ENCODE peak calls at places on chromosomes 6 and 20, in four cellular contexts. O is cardiac muscle cell, H is HFF-Myc, P is lower lobe of right lung. Y is an unnamed sample.

GRCh38 chr6:9862603-9863167 is 552.2 kb downstream of the TFAP2A start:
- DNase-seq in P (no peak), H (no peak), O (no peak), Y (no peak)

GRCh38 chr20:7094438-7094997 is 327.0 kb downstream of the BMP2 start:
- DNase-seq in O (peak), P (no peak), H (peak), Y (no peak)

GRCh38 chr20:14337400-14338171 is at the start of gene FLRT3:
- DNase-seq in P (peak), H (peak), O (peak), Y (peak)

GRCh38 chr20:52268184-52268583 is 76.6 kb upstream of the ZFP64 start:
- DNase-seq in H (peak), O (peak), P (no peak), Y (no peak)

GRCh38 chr6:111971181-111971829 is 82.6 kb upstream of the CCN6 start:
- DNase-seq in P (no peak), O (no peak), H (no peak), Y (no peak)

GRCh38 chr6:109349419-109349987 is 32.8 kb downstream of the CD164 start:
- DNase-seq in P (no peak), O (peak), H (peak), Y (peak)

GRCh38 chr20:56554869-56555268 is 21.8 kb downstream of the FAM209B start:
- DNase-seq in O (peak), H (peak), P (no peak), Y (peak)

GRCh38 chr6:155265843-155266535 is 2.2 kb downstream of the CLDN20 start:
- DNase-seq in O (no peak), H (no peak), P (no peak), Y (no peak)

GRCh38 chr6:99746261-99746895 is 139.7 kb downstream of the PRDM13 start:
- DNase-seq in O (peak), P (no peak), H (peak), Y (peak)

GRCh38 chr20:21981607-21982344 is 276.3 kb downstream of the PAX1 start:
- DNase-seq in H (no peak), O (no peak), P (no peak), Y (no peak)

GRCh38 chr6:27176096-27176495 is 71.4 kb upstream of the PRSS16 start:
- DNase-seq in H (peak), P (no peak), O (peak), Y (peak)

GRCh38 chr20:14561733-14562132 is 224.3 kb upstream of the FLRT3 start:
- DNase-seq in H (no peak), P (no peak), O (peak), Y (no peak)

GRCh38 chr6:28981833-28982475 is 23.2 kb downstream of the ZNF311 start:
- DNase-seq in H (peak), O (peak), P (peak), Y (peak)
- TF ChIP-seq CTCF in H (no peak), O (no peak), P (peak), Y (no peak)

GRCh38 chr6:118894425-118895240 is 681 bp downstream of the ASF1A start:
- DNase-seq in H (no peak), P (peak), O (peak), Y (no peak)
- TF ChIP-seq CTCF in H (no peak), P (no peak), O (no peak), Y (no peak)

GRCh38 chr6:65558071-65558470 is 149.0 kb downstream of the EYS start:
- DNase-seq in O (no peak), H (no peak), P (no peak), Y (no peak)
- TF ChIP-seq CTCF in O (no peak), H (no peak), P (no peak), Y (no peak)

DNA sequence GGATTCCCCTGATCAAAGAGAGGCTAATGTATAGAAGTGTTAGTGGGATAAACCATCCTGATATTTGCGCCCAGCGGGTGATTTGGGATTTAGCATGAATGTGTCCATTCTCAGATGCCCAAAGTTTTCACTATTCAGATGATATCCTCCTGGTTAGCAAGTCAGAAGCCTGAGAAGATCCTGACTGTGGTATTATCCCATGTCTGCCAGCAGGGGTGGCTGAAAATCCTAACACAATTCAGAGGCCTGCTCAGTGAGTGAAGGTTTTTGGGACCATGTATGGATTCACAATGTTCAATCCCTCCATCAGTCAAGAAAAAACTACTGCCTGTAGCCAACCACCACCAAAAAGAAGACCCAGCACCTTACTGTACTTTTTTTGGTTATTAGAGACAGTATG is 34.1 kb upstream of the SPACA1 start:
- DNase-seq in P (no peak), H (no peak), O (no peak), Y (no peak)
- TF ChIP-seq CTCF in P (no peak), H (peak), O (no peak), Y (no peak)

DNA sequence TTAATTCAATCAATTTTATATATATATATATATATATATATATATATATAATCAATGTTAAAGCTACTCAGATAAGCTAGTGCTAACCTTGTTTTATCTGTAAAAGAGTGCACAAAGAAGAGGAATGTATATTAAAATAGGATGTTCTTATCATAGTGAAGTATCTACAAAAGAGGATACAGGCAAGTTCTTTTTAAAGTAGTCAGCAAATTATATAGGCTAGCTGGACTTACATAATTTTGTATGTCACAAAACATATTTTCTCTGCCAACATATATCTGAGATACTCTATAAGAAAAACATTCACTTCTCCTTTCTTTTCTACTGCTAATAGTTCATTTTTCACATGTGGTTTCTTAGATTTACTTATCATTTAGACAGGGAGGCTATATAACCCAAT is 39.9 kb downstream of the KHDRBS2 start:
- DNase-seq in O (no peak), H (no peak), P (no peak), Y (no peak)
- TF ChIP-seq CTCF in O (no peak), H (no peak), P (no peak), Y (no peak)

DNA sequence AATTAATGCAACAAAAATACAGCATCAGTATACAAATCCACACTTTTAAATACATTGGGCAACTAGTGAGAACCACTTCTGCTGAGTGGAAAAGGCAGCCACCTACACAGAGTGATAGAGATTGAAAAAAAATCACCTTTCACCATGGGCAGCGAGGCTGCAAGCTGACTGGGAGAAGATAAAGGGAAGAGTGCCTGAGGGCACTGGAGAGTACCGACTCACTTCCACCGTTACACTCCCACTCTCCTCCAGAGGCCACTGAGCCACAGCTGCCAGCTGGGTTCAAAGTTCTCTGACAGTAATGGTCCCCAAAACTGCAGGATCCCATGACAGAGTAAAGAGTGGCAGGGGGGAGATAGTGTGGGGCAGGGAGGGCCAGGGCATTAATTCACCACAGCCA is 24.1 kb downstream of the PXT1 start:
- DNase-seq in O (no peak), H (no peak), P (no peak), Y (no peak)
- TF ChIP-seq CTCF in O (no peak), H (no peak), P (no peak), Y (no peak)

GRCh38 chr6:13146429-13146828 is 181.9 kb downstream of the TBC1D7 start:
- DNase-seq in H (no peak), O (no peak), P (no peak), Y (no peak)

GRCh38 chr6:13152804-13153203 is 175.5 kb downstream of the TBC1D7 start:
- DNase-seq in P (no peak), O (no peak), H (no peak), Y (no peak)

GRCh38 chr6:13142611-13143010 is 185.7 kb downstream of the TBC1D7 start:
- DNase-seq in P (no peak), O (no peak), H (no peak), Y (no peak)

DNA sequence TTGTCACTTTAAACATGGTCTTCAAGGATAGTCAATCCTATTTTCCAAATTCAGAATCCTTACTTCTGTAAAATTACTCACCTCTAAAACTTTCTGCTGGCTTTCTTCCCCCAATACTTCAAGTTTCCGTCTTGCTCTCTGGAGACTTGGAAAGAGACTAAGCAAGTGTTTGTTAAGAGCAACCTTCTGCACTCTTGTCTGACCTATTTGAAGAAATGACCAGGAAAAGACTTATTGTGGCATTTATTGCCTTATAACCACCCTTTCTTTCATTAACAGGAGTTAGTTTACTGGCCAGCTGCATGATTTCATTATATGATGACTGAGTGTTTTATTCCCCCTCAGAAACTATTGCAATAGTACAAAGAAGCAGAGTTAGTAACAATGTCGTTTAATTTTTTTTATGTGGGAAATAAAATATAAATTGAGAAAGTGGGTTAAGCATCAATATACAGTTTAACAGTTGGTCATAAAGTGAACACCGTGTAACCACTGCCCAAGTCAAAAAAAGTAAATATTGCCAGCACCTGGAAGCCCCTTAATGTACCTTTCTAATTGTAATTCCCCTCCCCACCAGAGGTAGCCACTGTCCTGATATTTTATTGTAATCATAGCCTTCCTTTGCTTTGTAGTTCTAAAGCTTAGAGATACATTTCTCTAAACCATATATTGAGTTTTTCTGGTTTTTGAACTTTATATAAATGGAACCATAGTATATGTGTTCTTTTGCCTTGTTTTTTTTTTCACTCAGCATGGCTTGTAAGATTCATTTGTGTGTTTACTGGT is 180.7 kb downstream of the TBC1D7 start:
- DNase-seq in P (no peak), O (no peak), H (no peak), Y (no peak)
- TF ChIP-seq CTCF in P (no peak), O (no peak), H (no peak), Y (no peak)

Y was measured in BJ.